ENCODE peak calls at places on chromosomes 7 and 10, in six cellular contexts. M is EL, U is MCF 10A, I is KBM-7, B is lower lobe of right lung, X is mucosa of gallbladder. V is an unnamed sample.
A peak's percentile ranks its signal among the peaks of the same experiment; 100 is the strongest.

GRCh38 chr7:13278020-13278419 is 590.6 kb downstream of the ARL4A start:
- DNase-seq in M (no peak), U (no peak), I (no peak), B (no peak), X (no peak), V (no peak)

GRCh38 chr7:117020605-117021002 is 67.3 kb downstream of the ST7 start:
- DNase-seq in M (no peak), U (no peak), I (no peak), B (no peak), X (no peak), V (no peak)

GRCh38 chr10:88990528-88991160 is at the start of gene FAS:
- DNase-seq in M (peak; percentile 71), U (peak; percentile 95), I (peak; percentile 87), B (peak; percentile 89), X (peak; percentile 67), V (peak; percentile 45)

GRCh38 chr10:99457808-99458207 is 27.4 kb upstream of the GOT1 start:
- DNase-seq in M (peak; percentile 59), U (no peak), I (no peak), B (no peak), X (no peak), V (peak; percentile 34)

GRCh38 chr7:91953618-91954017 is 13.0 kb downstream of the AKAP9 start:
- DNase-seq in M (peak; percentile 5), U (no peak), I (no peak), B (no peak), X (no peak), V (no peak)

GRCh38 chr7:143490719-143491306 is 13.1 kb downstream of the TAS2R41 start:
- DNase-seq in M (peak; percentile 25), U (peak; percentile 54), I (no peak), B (no peak), X (no peak), V (no peak)

GRCh38 chr10:46539596-46540411 is 16.7 kb downstream of the GPRIN2 start:
- DNase-seq in M (peak; percentile 81), U (no peak), I (no peak), B (peak; percentile 48), X (peak; percentile 61), V (peak; percentile 69)

GRCh38 chr10:34102917-34103506 is 712.1 kb downstream of the PARD3 start:
- DNase-seq in M (peak; percentile 32), U (peak; percentile 14), I (no peak), B (no peak), X (no peak), V (no peak)

GRCh38 chr7:42143605-42144252 is 93.3 kb downstream of the GLI3 start:
- DNase-seq in M (peak; percentile 11), U (no peak), I (no peak), B (no peak), X (no peak), V (peak; percentile 66)

GRCh38 chr10:57699944-57700343 is 567.8 kb downstream of the IPMK start:
- DNase-seq in M (peak; percentile 28), U (no peak), I (no peak), B (no peak), X (no peak), V (peak; percentile 10)

GRCh38 chr10:60425392-60426110 is 35.9 kb upstream of the ANK3 start:
- DNase-seq in M (peak; percentile 62), U (peak; percentile 50), I (no peak), B (no peak), X (no peak), V (peak; percentile 92)

V was measured in astrocyte.